ENCODE peak calls at places on chromosome 21, in seven cellular contexts. A is mesendoderm, T is IMR-90, X is neuronal stem cell, F is H1, N is mesenchymal stem cell, Z is trophoblast cell. K is an unnamed sample. For H3K4me1, the result is how much of the 10 kb centered on the place peaks cover.

GRCh38 chr21:26064506-26064905 is 106.1 kb downstream of the APP start:
- DNase-seq in X (no peak), Z (peak), N (no peak), A (peak), T (no peak), F (no peak), K (peak)

GRCh38 chr21:31335957-31336738 is 7.9 kb downstream of the TIAM1 start:
- DNase-seq in N (peak), T (peak), F (no peak), X (no peak), A (no peak), Z (peak), K (no peak)

GRCh38 chr21:29064850-29065481 is 8.5 kb downstream of the CCT8 start:
- DNase-seq in T (no peak), X (no peak), Z (no peak), N (no peak), F (no peak), A (no peak), K (no peak)

GRCh38 chr21:33478858-33479678 is 706 bp downstream of the TMEM50B start:
- DNase-seq in Z (peak), F (peak), A (peak), T (peak), N (peak), X (peak), K (peak)

GRCh38 chr21:26916799-26917198 is 50.1 kb downstream of the ADAMTS5 start:
- DNase-seq in N (no peak), X (no peak), Z (no peak), A (peak), T (no peak), F (no peak), K (no peak)

GRCh38 chr21:31182231-31183129 is 144.2 kb upstream of the KRTAP19-8 start:
- DNase-seq in X (no peak), T (no peak), Z (no peak), N (no peak), A (no peak), F (no peak), K (no peak)

GRCh38 chr21:33265664-33266049 is 510 bp upstream of the IL10RB start:
- DNase-seq in F (no peak), X (peak), A (no peak), T (peak), N (peak), Z (peak), K (peak)

GRCh38 chr21:15837603-15838002 is 107.8 kb downstream of the USP25 start:
- DNase-seq in Z (peak), T (peak), A (no peak), N (peak), X (no peak), F (no peak), K (no peak)

GRCh38 chr21:27365394-27365793 is 398.5 kb upstream of the ADAMTS5 start:
- DNase-seq in T (peak), Z (peak), N (no peak), F (no peak), X (no peak), A (no peak), K (no peak)

GRCh38 chr21:17295997-17296396 is 216.8 kb upstream of the CXADR start:
- DNase-seq in X (no peak), A (no peak), Z (no peak), F (no peak), N (no peak), T (no peak), K (no peak)

GRCh38 chr21:15659768-15660423 is 69.9 kb upstream of the USP25 start:
- DNase-seq in N (no peak), T (no peak), X (no peak), F (no peak), A (no peak), Z (no peak), K (no peak)

GRCh38 chr21:33198346-33199135 is 31.2 kb upstream of the IFNAR2 start:
- DNase-seq in Z (peak), T (peak), X (no peak), F (no peak), A (no peak), N (no peak), K (no peak)

GRCh38 chr21:26169061-26169610 is 1.4 kb downstream of the APP start:
- DNase-seq in N (peak), Z (peak), T (peak), A (peak), F (peak), X (peak), K (peak)

GRCh38 chr21:17463441-17463840 is 49.4 kb upstream of the CXADR start:
- DNase-seq in T (peak), X (no peak), F (no peak), Z (no peak), N (peak), A (peak), K (no peak)

GRCh38 chr21:21688877-21689276 is 690.7 kb downstream of the NCAM2 start:
- DNase-seq in X (peak), T (peak), Z (peak), F (peak), N (peak), A (peak), K (peak)

GRCh38 chr21:25485914-25486313 is 121.4 kb downstream of the MRPL39 start:
- DNase-seq in Z (no peak), N (no peak), T (no peak), A (no peak), F (no peak), X (no peak), K (no peak)

GRCh38 chr21:27021801-27022200 is 54.9 kb upstream of the ADAMTS5 start:
- DNase-seq in Z (no peak), A (no peak), N (no peak), X (no peak), T (no peak), F (no peak), K (no peak)

GRCh38 chr21:25402134-25402957 is 204.9 kb downstream of the MRPL39 start:
- DNase-seq in Z (no peak), A (no peak), F (no peak), X (no peak), N (no peak), T (no peak), K (no peak)

GRCh38 chr21:28832013-28832714 is 160.5 kb downstream of the LTN1 start:
- DNase-seq in F (no peak), Z (peak), A (peak), T (peak), X (no peak), N (peak), K (no peak)

GRCh38 chr21:32459972-32460371 is 47.5 kb downstream of the EVA1C start:
- DNase-seq in X (no peak), N (no peak), T (peak), F (no peak), Z (no peak), A (no peak), K (no peak)

GRCh38 chr21:32779983-32780382 is 8.4 kb upstream of the PAXBP1 start:
- DNase-seq in X (no peak), A (no peak), Z (no peak), T (no peak), F (no peak), N (no peak), K (no peak)

GRCh38 chr21:33261635-33262034 is 4.5 kb upstream of the IL10RB start:
- DNase-seq in N (peak), F (no peak), T (peak), Z (no peak), X (no peak), A (no peak), K (no peak)

GRCh38 chr21:15809818-15810217 is 80.0 kb downstream of the USP25 start:
- DNase-seq in T (peak), N (peak), A (no peak), F (no peak), X (no peak), Z (peak), K (no peak)

GRCh38 chr21:21003701-21004100 is 5.5 kb downstream of the NCAM2 start:
- DNase-seq in X (no peak), F (no peak), N (peak), T (peak), A (peak), Z (peak), K (peak)

GRCh38 chr21:14995695-14996490 is 68.9 kb downstream of the NRIP1 start:
- DNase-seq in F (no peak), T (peak), X (no peak), Z (peak), N (peak), A (peak), K (no peak)

GRCh38 chr21:33870768-33871167 is 44.8 kb downstream of the ATP5PO start:
- DNase-seq in N (peak), X (no peak), A (no peak), T (peak), F (no peak), Z (no peak), K (no peak)

GRCh38 chr21:18164483-18164882 is 80.2 kb upstream of the CHODL start:
- DNase-seq in T (no peak), A (no peak), X (no peak), Z (no peak), N (no peak), F (no peak), K (no peak)

GRCh38 chr21:15210235-15210678 is 145.5 kb upstream of the NRIP1 start:
- DNase-seq in F (no peak), Z (peak), T (no peak), A (peak), N (peak), X (no peak), K (peak)

GRCh38 chr21:43375006-43375826 is 51.7 kb downstream of the SIK1 start:
- DNase-seq in F (no peak), N (no peak), A (no peak), X (no peak), T (no peak), Z (no peak), K (no peak)

GRCh38 chr21:43373387-43374227 is 53.3 kb downstream of the SIK1 start:
- DNase-seq in X (no peak), A (no peak), T (no peak), F (no peak), N (no peak), Z (no peak), K (no peak)

GRCh38 chr21:43375827-43376795 is 50.8 kb downstream of the SIK1 start:
- DNase-seq in N (no peak), A (no peak), T (no peak), F (no peak), X (no peak), Z (no peak), K (no peak)

GRCh38 chr21:43372663-43373386 is 54.1 kb downstream of the SIK1 start:
- DNase-seq in X (no peak), Z (peak), F (no peak), N (no peak), T (no peak), A (no peak), K (no peak)

GRCh38 chr21:43374228-43374885 is 52.6 kb downstream of the SIK1 start:
- DNase-seq in N (no peak), X (no peak), Z (no peak), F (no peak), T (no peak), A (no peak), K (no peak)
- H2AK5ac ChIP-seq in N (no peak), X (peak), Z (no peak), F (no peak), T (no peak), A (no peak), K (no peak)

DNA sequence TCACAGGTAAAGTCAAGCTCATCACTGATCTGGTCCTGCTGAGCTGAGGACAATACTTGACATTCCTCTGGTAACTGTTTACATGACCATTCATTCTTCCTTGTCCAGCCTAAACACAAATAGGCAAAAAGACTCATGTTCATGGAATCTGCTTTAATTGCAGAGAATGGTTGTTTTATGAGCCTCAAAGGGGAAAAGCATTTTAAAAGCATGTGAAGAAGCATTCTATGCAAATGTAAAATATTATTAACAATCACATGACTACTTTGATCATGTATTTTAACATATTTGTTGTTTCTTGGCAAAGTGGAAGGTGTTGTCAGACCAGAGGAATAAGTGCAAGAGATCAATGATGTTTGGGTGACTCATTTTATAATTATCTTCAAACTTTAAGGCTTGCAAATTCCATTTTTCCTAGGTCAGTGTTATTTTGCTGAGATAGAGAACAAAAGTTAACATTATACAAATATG is 133.7 kb downstream of the RUNX1 start:
- DNase-seq in T (peak), X (no peak), Z (peak), F (no peak), A (peak), N (peak), K (no peak)
- H3K4me2 ChIP-seq in T (peak), X (no peak), Z (no peak), F (no peak), A (no peak), N (no peak), K (no peak)

GRCh38 chr21:37656899-37657298 is 259.4 kb downstream of the KCNJ6 start:
- DNase-seq in A (no peak), N (no peak), Z (no peak), F (no peak), X (no peak), T (no peak), K (no peak)

GRCh38 chr21:37658121-37658993 is 257.9 kb downstream of the KCNJ6 start:
- DNase-seq in A (no peak), F (no peak), Z (no peak), X (no peak), N (no peak), T (no peak), K (no peak)

GRCh38 chr21:37653201-37653600 is 263.1 kb downstream of the KCNJ6 start:
- DNase-seq in N (no peak), X (no peak), F (no peak), A (no peak), Z (no peak), T (no peak), K (no peak)

GRCh38 chr21:37654596-37654995 is 261.7 kb downstream of the KCNJ6 start:
- DNase-seq in A (no peak), X (no peak), T (no peak), Z (no peak), N (no peak), F (no peak), K (no peak)

GRCh38 chr21:37655601-37656300 is 260.5 kb downstream of the KCNJ6 start:
- DNase-seq in Z (peak), T (no peak), X (no peak), F (peak), N (peak), A (no peak), K (no peak)
- H3K4me1 ChIP-seq in Z (under half), T (under half), X (under half), F (under half), N (under half), A (under half), K (under half)

GRCh38 chr21:42809577-42810440 is 69.5 kb downstream of the WDR4 start:
- DNase-seq in A (no peak), Z (no peak), T (no peak), F (peak), X (no peak), N (no peak), K (no peak)

GRCh38 chr21:42809171-42809570 is 70.2 kb downstream of the WDR4 start:
- DNase-seq in N (no peak), A (no peak), X (no peak), F (no peak), T (no peak), Z (no peak), K (no peak)

GRCh38 chr21:42807938-42808613 is 71.3 kb downstream of the WDR4 start:
- DNase-seq in X (no peak), F (peak), N (no peak), Z (no peak), A (peak), T (no peak), K (peak)

GRCh38 chr21:42811960-42812359 is 67.4 kb downstream of the WDR4 start:
- DNase-seq in A (no peak), X (no peak), F (peak), N (no peak), Z (no peak), T (no peak), K (no peak)

DNA sequence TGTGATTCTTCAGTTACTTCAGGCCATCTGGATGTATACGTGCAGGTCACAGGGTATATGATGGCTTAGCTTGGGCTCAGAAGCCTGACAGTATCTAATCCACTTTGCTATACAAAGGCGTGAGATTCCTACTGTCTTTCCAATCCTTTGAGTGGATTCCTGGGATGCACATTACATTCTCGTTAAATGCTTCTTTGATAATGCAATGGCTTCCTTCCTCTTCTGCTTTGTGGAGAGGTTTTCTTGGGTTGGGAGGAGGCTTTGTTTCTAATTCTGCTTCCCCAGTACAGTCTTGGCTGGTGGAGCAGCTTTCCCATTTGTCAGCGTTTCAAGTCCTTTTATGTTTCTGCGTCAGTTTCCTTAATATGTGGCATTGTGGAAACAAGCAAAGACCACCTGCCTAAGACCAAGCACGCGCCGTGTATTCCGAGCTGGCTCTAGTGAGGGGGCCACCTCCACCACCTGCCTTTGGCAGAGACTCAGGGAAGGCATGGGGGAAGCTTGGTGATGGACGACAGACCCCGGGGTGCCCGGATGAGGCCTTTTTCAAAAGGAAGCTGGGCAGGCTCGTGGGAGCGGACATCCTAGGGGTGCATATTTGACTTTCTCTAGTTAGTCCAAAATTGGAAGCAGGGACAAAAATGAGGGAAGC is 72.7 kb downstream of the WDR4 start:
- DNase-seq in F (peak), Z (peak), X (no peak), N (no peak), T (no peak), A (peak), K (peak)
- H2AK5ac ChIP-seq in F (peak), Z (peak), X (no peak), N (no peak), T (no peak), A (peak), K (no peak)

DNA sequence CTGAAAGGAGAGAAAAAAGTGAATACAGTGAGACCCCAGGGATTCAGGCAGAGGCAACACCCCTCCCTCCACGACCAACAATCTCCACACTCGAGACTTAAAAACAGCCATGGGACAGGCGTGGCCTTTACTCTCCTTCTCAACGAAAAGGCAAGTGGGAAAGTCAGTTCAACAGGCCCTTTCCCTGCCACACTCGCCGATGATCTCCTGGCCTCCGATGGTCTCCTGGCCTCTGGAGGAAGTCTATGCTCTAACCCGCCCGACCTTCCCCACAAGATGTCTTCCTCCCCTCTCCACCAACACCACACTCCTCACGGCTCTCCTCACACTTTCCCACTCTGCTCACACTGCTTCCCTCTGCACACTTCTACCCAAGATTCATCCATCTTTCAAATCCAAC is 7.6 kb downstream of the PSMG1 start:
- DNase-seq in A (no peak), T (no peak), X (no peak), F (no peak), N (no peak), Z (no peak), K (no peak)
- H3K4me2 ChIP-seq in A (no peak), T (no peak), X (no peak), F (no peak), N (no peak), Z (no peak), K (no peak)

DNA sequence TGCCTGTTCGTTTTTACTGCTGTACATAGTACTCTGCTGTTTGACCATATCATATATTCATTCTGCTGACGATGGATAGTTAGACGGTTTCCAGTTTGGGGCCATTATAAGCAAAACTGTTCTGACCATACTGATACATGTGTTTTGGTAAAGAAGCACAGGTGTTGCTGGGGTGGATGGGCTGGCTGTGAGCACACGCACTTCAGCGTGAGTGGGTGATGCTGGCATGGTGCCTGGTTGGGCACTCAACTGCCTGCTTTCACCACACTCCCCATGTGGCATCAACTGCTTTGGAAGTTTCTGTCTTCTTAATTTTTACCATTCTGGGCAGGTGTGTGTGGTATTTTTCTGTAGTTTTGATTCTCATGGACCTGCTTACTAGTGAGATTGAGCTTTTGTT is 37.3 kb downstream of the ADARB1 start:
- DNase-seq in Z (no peak), F (no peak), A (no peak), N (no peak), X (no peak), T (no peak), K (no peak)
- H3K4me1 ChIP-seq in Z (under half), F (under half), A (under half), N (under half), X (under half), T (under half), K (under half)

GRCh38 chr21:45962531-45963224 is 18.9 kb upstream of the COL6A1 start:
- DNase-seq in X (no peak), N (no peak), T (no peak), A (no peak), Z (no peak), F (no peak), K (no peak)
- H2AK5ac ChIP-seq in X (no peak), N (no peak), T (no peak), A (no peak), Z (no peak), F (no peak), K (no peak)

GRCh38 chr21:40905251-40905650 is 58.3 kb upstream of the DSCAM start:
- DNase-seq in Z (no peak), T (no peak), N (no peak), A (no peak), F (no peak), X (no peak), K (no peak)
- H3K4me2 ChIP-seq in Z (no peak), T (no peak), N (no peak), A (no peak), F (no peak), X (no peak), K (no peak)

GRCh38 chr21:36663033-36663855 is 35.7 kb upstream of the SIM2 start:
- DNase-seq in N (no peak), F (no peak), Z (peak), T (peak), X (no peak), A (no peak), K (no peak)
- H3K4me1 ChIP-seq in N (under half), F (under half), Z (under half), T (under half), X (under half), A (under half), K (under half)